ENCODE peak calls at places on chromosome 17, in four cellular contexts. J is GM23338, B is A549, T is SK-N-SH. V is an unnamed sample.

GRCh38 chr17:26809033-26809432 is 484.9 kb upstream of the WSB1 start:
- DNase-seq in J (no peak), B (no peak), T (no peak), V (no peak)

GRCh38 chr17:64074704-64075484 is 54.5 kb upstream of the ICAM2 start:
- DNase-seq in T (no peak), B (peak), J (no peak), V (no peak)

GRCh38 chr17:65668211-65668610 is 106.8 kb upstream of the AXIN2 start:
- DNase-seq in J (no peak), T (no peak), B (no peak), V (no peak)

GRCh38 chr17:2090210-2090641 is 35.3 kb downstream of the HIC1 start:
- DNase-seq in B (no peak), J (no peak), T (no peak), V (no peak)

GRCh38 chr17:44094701-44095387 is 24.3 kb downstream of the G6PC3 start:
- DNase-seq in T (no peak), J (peak), B (no peak), V (no peak)

GRCh38 chr17:75850928-75851692 is 4.0 kb downstream of the WBP2 start:
- DNase-seq in B (no peak), T (no peak), J (no peak), V (no peak)

GRCh38 chr17:39165178-39165843 is 650 bp downstream of the ARL5C start:
- DNase-seq in J (peak), T (no peak), B (no peak), V (no peak)

GRCh38 chr17:80270104-80270503 is 9.5 kb downstream of the RNF213 start:
- DNase-seq in J (peak), B (no peak), T (no peak), V (no peak)

GRCh38 chr17:2602597-2603017 is 9.2 kb downstream of the PAFAH1B1 start:
- DNase-seq in J (no peak), B (peak), T (no peak), V (no peak)

GRCh38 chr17:77331161-77331864 is 190.5 kb downstream of the SEC14L1 start:
- DNase-seq in T (peak), B (peak), J (peak), V (no peak)

GRCh38 chr17:63993368-63993990 is 4.7 kb upstream of the PRR29 start:
- DNase-seq in B (no peak), T (peak), J (no peak), V (no peak)

GRCh38 chr17:40515011-40515410 is 13.6 kb upstream of the TNS4 start:
- DNase-seq in T (no peak), J (no peak), B (no peak), V (no peak)

GRCh38 chr17:77962349-77962748 is 3.8 kb downstream of the TNRC6C start:
- DNase-seq in J (no peak), T (no peak), B (no peak), V (no peak)

GRCh38 chr17:78563189-78564145 is 13.7 kb downstream of the DNAH17 start:
- DNase-seq in T (no peak), J (no peak), B (no peak), V (no peak)

GRCh38 chr17:65385071-65385470 is 176.4 kb downstream of the AXIN2 start:
- DNase-seq in T (no peak), J (no peak), B (no peak), V (no peak)

GRCh38 chr17:29807520-29808361 is 122.3 kb downstream of the SSH2 start:
- DNase-seq in B (peak), J (peak), T (peak), V (peak)

GRCh38 chr17:58755577-58756245 is at the start of gene PPM1E:
- DNase-seq in B (peak), J (peak), T (peak), V (no peak)

GRCh38 chr17:59688008-59688407 is 19.2 kb downstream of the PTRH2 start:
- DNase-seq in T (no peak), J (no peak), B (no peak), V (no peak)

GRCh38 chr17:63930951-63931575 is 1.1 kb downstream of the CD79B start:
- DNase-seq in T (peak), B (no peak), J (peak), V (no peak)

GRCh38 chr17:37490638-37491614 is 1.2 kb downstream of the DUSP14 start:
- DNase-seq in J (peak), B (peak), T (no peak), V (no peak)

GRCh38 chr17:39634384-39634871 is 2.5 kb upstream of the STARD3 start:
- DNase-seq in T (peak), J (peak), B (peak), V (no peak)

GRCh38 chr17:44111777-44112176 is 11.7 kb downstream of the HDAC5 start:
- DNase-seq in T (no peak), B (no peak), J (no peak), V (no peak)

GRCh38 chr17:82273327-82274133 is at the start of gene CSNK1D:
- DNase-seq in J (peak), B (peak), T (peak), V (no peak)
- TF ChIP-seq REST in J (no peak), B (no peak), T (peak), V (no peak)

DNA sequence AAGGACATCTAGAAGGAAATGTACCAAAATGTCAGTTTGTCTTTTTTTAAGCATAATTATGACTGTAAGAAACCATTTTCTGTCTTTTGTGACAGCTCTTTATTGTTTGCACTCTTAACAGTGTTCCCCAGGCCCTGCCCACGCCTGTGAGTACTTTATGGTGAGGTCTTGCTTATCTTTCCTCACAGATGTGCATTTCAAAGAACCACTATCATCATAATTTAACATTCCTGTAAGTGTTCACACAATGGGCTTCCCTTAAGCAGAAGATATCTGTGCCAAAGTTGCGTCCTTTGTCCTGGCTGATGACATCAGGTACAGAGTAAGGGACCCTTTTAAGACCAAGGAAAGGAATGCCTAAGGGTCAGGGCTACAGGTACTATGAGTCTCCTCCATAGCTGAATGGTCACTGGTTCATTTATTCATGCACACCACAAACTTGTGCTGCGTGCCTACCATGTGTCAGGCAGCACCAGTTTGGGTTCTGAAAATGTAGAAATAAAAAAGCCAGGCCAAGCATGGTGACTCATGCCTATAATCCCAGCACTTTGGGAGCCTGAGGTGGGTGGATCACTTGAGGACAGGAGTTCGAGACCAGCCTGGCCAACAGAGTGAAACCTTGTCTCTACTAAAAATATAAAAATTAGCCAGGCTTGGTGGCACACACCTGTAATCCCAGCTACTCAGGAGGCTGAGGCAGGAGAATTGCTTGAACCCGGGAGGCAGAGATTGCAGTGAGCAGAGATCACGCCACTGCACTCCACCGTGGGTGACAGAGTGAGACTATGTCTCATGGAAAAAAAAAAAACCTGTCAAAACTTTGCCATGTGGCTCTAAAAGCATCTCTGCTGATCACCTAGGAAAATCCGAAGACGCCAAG is 55.4 kb upstream of the NLK start:
- DNase-seq in J (no peak), T (no peak), B (no peak), V (no peak)
- TF ChIP-seq REST in J (no peak), T (no peak), B (no peak), V (no peak)

GRCh38 chr17:48110722-48111121 is 3.2 kb downstream of the SNX11 start:
- DNase-seq in J (no peak), B (no peak), T (no peak), V (no peak)

GRCh38 chr17:48104440-48104839 is 3.1 kb upstream of the SNX11 start:
- DNase-seq in B (no peak), T (no peak), J (no peak), V (no peak)

GRCh38 chr17:48106802-48107136 is 797 bp upstream of the SNX11 start:
- DNase-seq in T (no peak), B (no peak), J (no peak), V (no peak)

GRCh38 chr17:48103379-48103715 is 2.1 kb upstream of the CBX1 start:
- DNase-seq in J (no peak), B (no peak), T (no peak), V (no peak)

DNA sequence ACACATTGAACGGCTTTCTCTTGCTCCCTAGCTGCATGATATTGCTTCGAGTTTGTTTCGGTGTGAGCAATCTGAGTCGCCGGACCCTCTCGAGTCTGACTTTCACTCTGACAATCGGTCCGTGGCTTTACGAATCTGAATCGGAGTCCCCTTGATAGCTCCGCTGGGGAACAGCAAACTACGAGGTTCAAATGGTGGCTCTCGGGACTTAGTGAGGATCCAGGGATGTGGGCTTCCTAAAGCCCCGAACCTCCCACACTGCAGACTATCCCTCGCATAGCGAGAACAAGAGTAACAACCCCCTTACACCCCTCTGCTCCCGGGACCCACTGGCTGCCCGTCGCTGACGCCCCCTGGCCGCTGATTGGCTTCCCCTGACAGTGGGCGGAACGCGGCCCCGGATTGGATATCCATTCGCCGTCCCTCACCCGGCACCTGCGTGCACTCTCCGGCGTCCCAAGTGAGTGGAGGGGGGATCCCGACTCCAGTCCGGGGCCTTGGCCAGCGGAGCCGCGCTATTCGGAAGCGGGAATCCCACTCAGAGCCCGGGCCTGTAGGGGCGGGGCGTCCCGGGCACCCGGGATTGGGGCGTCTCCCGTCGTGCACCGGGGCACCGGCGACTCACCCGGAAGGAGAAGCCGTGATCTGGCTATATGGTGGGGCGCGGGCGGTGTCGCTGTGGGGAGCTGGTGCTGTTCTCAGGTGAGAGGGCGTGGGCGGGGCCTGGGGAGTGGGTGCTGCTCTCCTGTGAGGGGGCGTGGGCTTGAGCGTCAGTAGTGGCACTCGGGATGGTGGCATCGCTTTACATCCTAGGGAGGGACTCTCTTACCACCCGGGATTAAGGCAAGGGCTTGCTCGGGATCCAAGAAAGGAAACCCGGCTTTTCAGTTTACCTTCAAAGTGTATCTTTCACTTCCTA is at the start of gene SNX11:
- DNase-seq in T (peak), B (peak), J (peak), V (peak)
- TF ChIP-seq REST in T (peak), B (no peak), J (no peak), V (no peak)

GRCh38 chr17:60712675-60713074 is 35.0 kb downstream of the BCAS3 start:
- DNase-seq in T (no peak), B (peak), J (no peak), V (no peak)
- TF ChIP-seq REST in T (no peak), B (no peak), J (no peak), V (no peak)

DNA sequence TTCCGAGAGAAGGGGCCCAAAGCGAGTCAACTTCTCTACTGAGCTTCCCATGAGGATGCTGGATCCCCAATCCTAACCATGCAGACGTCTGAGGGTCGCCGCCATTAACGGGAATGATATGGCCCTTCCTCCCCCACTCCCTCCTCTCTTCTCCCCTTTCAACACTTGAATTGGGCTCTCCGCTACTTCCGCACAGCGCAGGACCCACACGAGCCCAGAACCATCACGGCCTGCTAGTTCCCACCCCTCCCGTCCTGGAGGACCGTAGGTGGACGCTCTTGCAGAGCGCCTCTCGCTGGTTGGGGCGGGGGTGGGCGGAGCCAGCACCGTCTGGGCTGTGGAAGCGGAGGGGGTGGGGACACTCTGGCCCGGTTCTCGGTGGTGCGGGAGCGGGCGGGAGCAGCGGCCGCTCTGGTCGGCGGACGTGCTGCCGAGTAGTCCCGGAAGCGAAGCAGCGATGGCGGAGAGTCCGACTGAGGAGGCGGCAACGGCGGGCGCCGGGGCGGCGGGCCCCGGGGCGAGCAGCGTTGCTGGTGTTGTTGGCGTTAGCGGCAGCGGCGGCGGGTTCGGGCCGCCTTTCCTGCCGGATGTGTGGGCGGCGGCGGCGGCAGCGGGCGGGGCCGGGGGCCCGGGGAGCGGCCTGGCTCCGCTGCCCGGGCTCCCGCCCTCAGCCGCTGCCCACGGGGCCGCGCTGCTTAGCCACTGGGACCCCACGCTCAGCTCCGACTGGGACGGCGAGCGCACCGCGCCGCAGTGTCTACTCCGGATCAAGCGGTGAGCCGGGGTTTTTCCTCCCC is at the start of gene UBE2Z:
- DNase-seq in B (peak), J (peak), T (peak), V (peak)
- TF ChIP-seq REST in B (no peak), J (no peak), T (peak), V (peak)

GRCh38 chr17:81551458-81552243 is 502 bp downstream of the FAAP100 start:
- DNase-seq in T (peak), J (peak), B (peak), V (no peak)

GRCh38 chr17:81550830-81551457 is 1.2 kb downstream of the FAAP100 start:
- DNase-seq in J (no peak), T (no peak), B (no peak), V (no peak)

GRCh38 chr17:81553616-81554181 is 1.5 kb upstream of the FAAP100 start:
- DNase-seq in B (peak), J (no peak), T (peak), V (no peak)

GRCh38 chr17:81553018-81553615 is 964 bp upstream of the FAAP100 start:
- DNase-seq in J (peak), B (peak), T (peak), V (no peak)

GRCh38 chr17:81552244-81553017 is at the start of gene FAAP100:
- DNase-seq in B (peak), T (peak), J (peak), V (no peak)
- TF ChIP-seq REST in B (no peak), T (peak), J (no peak), V (no peak)

DNA sequence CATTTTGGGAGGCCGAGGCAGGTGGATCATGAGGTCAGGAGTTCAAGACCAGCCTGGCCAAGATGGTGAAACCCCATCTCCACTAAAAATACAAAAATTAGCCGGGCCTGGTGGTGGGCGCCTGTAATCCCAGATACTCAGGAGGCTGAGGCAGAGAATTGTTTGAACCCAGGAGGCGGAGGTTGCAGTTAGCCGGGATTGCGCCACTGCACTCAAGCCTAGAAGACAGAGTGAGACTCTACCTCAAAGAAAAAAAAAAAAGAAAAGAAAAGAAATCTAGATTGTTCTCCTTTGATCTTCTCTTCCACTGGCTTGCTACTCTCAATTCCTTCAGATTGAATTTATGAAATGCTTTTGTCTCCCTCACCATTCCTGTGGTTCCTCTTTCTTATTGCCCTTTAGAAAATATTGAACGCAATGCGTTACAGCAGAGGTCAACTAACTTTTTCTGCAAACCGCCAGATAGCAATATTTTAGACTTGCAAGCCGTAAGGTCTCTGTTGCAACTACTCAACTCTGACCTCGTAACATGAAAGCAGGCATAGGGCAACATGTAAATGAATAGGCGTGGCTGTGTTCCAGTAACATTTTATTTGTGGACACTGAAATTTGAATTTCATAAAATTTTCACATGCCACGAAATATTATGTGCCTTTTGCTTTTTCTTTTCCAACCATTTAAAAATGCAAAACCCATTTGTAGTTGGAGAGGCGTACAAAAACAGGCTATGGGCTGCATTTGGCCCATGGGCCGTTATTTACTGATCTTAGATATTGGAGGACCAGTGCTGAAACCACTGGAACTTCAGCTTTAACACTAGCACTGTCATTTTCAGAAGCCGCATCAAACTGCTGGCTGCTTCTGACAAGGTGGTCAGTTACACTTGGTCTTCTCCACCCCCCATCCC is 24.8 kb downstream of the PITPNC1 start:
- DNase-seq in B (no peak), J (peak), T (no peak), V (no peak)
- TF ChIP-seq REST in B (no peak), J (no peak), T (no peak), V (no peak)

DNA sequence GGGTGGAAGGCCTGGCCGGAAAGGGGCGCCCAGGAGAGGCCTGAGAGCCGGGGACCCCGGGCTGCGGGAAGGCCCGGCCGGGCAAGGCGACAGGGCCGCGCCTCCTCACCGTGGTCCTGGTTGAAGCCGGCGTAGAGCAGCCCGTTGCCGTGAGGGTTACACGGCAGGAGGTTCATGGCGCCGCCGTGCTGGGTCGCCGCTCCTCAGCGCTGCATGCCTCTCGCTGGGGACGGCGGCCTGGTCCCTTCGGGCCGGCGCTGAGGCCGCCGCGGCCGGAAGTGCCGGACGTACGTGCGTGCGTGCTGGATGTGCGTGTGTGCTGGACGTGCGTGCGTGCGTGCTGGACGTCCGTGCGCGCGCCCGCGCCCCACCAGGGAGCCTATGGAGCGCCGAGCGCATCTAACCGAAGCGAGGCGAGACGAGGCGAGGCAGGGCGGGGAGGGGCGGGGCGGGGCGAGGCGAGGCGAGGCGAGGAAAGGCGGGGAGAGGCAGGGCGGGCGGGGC is at the start of gene WDR45B:
- DNase-seq in J (peak), B (peak), T (peak), V (peak)
- TF ChIP-seq REST in J (no peak), B (no peak), T (peak), V (peak)

GRCh38 chr17:47654991-47655390 is 5.3 kb downstream of the KPNB1 start:
- DNase-seq in B (no peak), T (no peak), J (no peak), V (no peak)
- TF ChIP-seq REST in B (no peak), T (no peak), J (no peak), V (no peak)

V was measured in Panc1.